ENCODE peak calls at places on chromosomes 11 and 22, in nine cellular contexts. One of them, this sample, is unnamed. For H3K27me3, the result is how much of the 10 kb centered on the place peaks cover.

GRCh38 chr22:50341977-50342650 is 1.0 kb upstream of the PPP6R2 start:
- DNase-seq in neural progenitor cell: peak
- DNase-seq in HL-60: peak
- DNase-seq in AG04450: peak
- DNase-seq in breast epithelium: peak
- DNase-seq in heart left ventricle: peak
- DNase-seq in pancreas: peak
- DNase-seq in stomach: peak
- DNase-seq in ovary: peak
- DNase-seq in this sample: peak

GRCh38 chr11:9814108-9814507 is 150.2 kb downstream of the SWAP70 start:
- DNase-seq in AG04450: no peak
- DNase-seq in neural progenitor cell: no peak
- DNase-seq in breast epithelium: no peak
- DNase-seq in pancreas: no peak
- DNase-seq in heart left ventricle: no peak
- DNase-seq in ovary: no peak
- DNase-seq in stomach: no peak
- DNase-seq in HL-60: no peak
- DNase-seq in this sample: no peak

GRCh38 chr11:57778318-57779037 is 16.9 kb downstream of the CTNND1 start:
- DNase-seq in HL-60: no peak
- DNase-seq in breast epithelium: peak
- DNase-seq in AG04450: peak
- DNase-seq in stomach: peak
- DNase-seq in ovary: peak
- DNase-seq in neural progenitor cell: peak
- DNase-seq in heart left ventricle: peak
- DNase-seq in pancreas: peak
- DNase-seq in this sample: peak

GRCh38 chr11:8784936-8785335 is 102.3 kb downstream of the RPL27A start:
- DNase-seq in stomach: no peak
- DNase-seq in ovary: no peak
- DNase-seq in AG04450: no peak
- DNase-seq in heart left ventricle: no peak
- DNase-seq in pancreas: no peak
- DNase-seq in neural progenitor cell: no peak
- DNase-seq in HL-60: no peak
- DNase-seq in breast epithelium: no peak
- DNase-seq in this sample: no peak

GRCh38 chr11:130408901-130409300 is 19.5 kb downstream of the ADAMTS8 start:
- DNase-seq in stomach: no peak
- DNase-seq in AG04450: no peak
- DNase-seq in neural progenitor cell: no peak
- DNase-seq in HL-60: no peak
- DNase-seq in heart left ventricle: no peak
- DNase-seq in ovary: no peak
- DNase-seq in breast epithelium: no peak
- DNase-seq in pancreas: no peak
- DNase-seq in this sample: no peak

GRCh38 chr22:39434721-39435120 is 22.1 kb upstream of the MGAT3 start:
- DNase-seq in stomach: no peak
- DNase-seq in AG04450: no peak
- DNase-seq in pancreas: no peak
- DNase-seq in neural progenitor cell: no peak
- DNase-seq in HL-60: no peak
- DNase-seq in breast epithelium: no peak
- DNase-seq in ovary: no peak
- DNase-seq in heart left ventricle: no peak
- DNase-seq in this sample: no peak

GRCh38 chr11:113436672-113437252 is 38.4 kb downstream of the DRD2 start:
- DNase-seq in breast epithelium: no peak
- DNase-seq in HL-60: no peak
- DNase-seq in ovary: no peak
- DNase-seq in stomach: no peak
- DNase-seq in neural progenitor cell: no peak
- DNase-seq in pancreas: no peak
- DNase-seq in AG04450: no peak
- DNase-seq in heart left ventricle: no peak
- DNase-seq in this sample: no peak

GRCh38 chr22:44918166-44918924 is 91.5 kb downstream of the PHF21B start:
- DNase-seq in heart left ventricle: no peak
- DNase-seq in stomach: no peak
- DNase-seq in breast epithelium: no peak
- DNase-seq in HL-60: no peak
- DNase-seq in neural progenitor cell: no peak
- DNase-seq in pancreas: no peak
- DNase-seq in AG04450: no peak
- DNase-seq in ovary: no peak
- DNase-seq in this sample: no peak

GRCh38 chr11:116853461-116854073 is 16.1 kb upstream of the APOA1 start:
- DNase-seq in stomach: peak
- DNase-seq in neural progenitor cell: no peak
- DNase-seq in heart left ventricle: no peak
- DNase-seq in breast epithelium: no peak
- DNase-seq in AG04450: peak
- DNase-seq in ovary: no peak
- DNase-seq in pancreas: no peak
- DNase-seq in HL-60: peak
- DNase-seq in this sample: peak

GRCh38 chr11:129846508-129847335 is 31.1 kb downstream of the TMEM45B start:
- DNase-seq in breast epithelium: no peak
- DNase-seq in stomach: no peak
- DNase-seq in ovary: no peak
- DNase-seq in neural progenitor cell: no peak
- DNase-seq in AG04450: peak
- DNase-seq in pancreas: no peak
- DNase-seq in heart left ventricle: no peak
- DNase-seq in HL-60: no peak
- DNase-seq in this sample: peak

GRCh38 chr11:102154806-102155205 is 44.6 kb downstream of the YAP1 start:
- DNase-seq in breast epithelium: no peak
- DNase-seq in neural progenitor cell: no peak
- DNase-seq in stomach: no peak
- DNase-seq in pancreas: no peak
- DNase-seq in AG04450: no peak
- DNase-seq in heart left ventricle: no peak
- DNase-seq in ovary: no peak
- DNase-seq in HL-60: no peak
- DNase-seq in this sample: no peak

GRCh38 chr11:6320411-6321207 is at the start of gene CAVIN3:
- DNase-seq in stomach: peak
- DNase-seq in pancreas: peak
- DNase-seq in breast epithelium: peak
- DNase-seq in HL-60: no peak
- DNase-seq in AG04450: peak
- DNase-seq in heart left ventricle: peak
- DNase-seq in neural progenitor cell: peak
- DNase-seq in ovary: peak
- DNase-seq in this sample: peak

GRCh38 chr11:72037554-72038311 is 39.0 kb downstream of the IL18BP start:
- DNase-seq in AG04450: no peak
- DNase-seq in HL-60: no peak
- DNase-seq in ovary: no peak
- DNase-seq in pancreas: no peak
- DNase-seq in breast epithelium: no peak
- DNase-seq in heart left ventricle: no peak
- DNase-seq in stomach: no peak
- DNase-seq in neural progenitor cell: no peak
- DNase-seq in this sample: no peak

GRCh38 chr11:13368041-13368446 is 90.5 kb downstream of the BMAL1 start:
- DNase-seq in stomach: no peak
- DNase-seq in pancreas: no peak
- DNase-seq in neural progenitor cell: no peak
- DNase-seq in heart left ventricle: no peak
- DNase-seq in AG04450: no peak
- DNase-seq in HL-60: no peak
- DNase-seq in breast epithelium: no peak
- DNase-seq in ovary: no peak
- DNase-seq in this sample: peak

GRCh38 chr11:12827929-12828812 is 153.9 kb downstream of the TEAD1 start:
- DNase-seq in ovary: no peak
- DNase-seq in AG04450: no peak
- DNase-seq in stomach: peak
- DNase-seq in neural progenitor cell: peak
- DNase-seq in HL-60: no peak
- DNase-seq in breast epithelium: no peak
- DNase-seq in pancreas: peak
- DNase-seq in heart left ventricle: no peak
- DNase-seq in this sample: peak

GRCh38 chr11:118081241-118081958 is 4.5 kb downstream of the TMPRSS4 start:
- DNase-seq in neural progenitor cell: no peak
- DNase-seq in AG04450: no peak
- DNase-seq in heart left ventricle: no peak
- DNase-seq in stomach: no peak
- DNase-seq in HL-60: peak
- DNase-seq in pancreas: no peak
- DNase-seq in breast epithelium: no peak
- DNase-seq in ovary: no peak
- DNase-seq in this sample: no peak
- H3K27me3 ChIP-seq in neural progenitor cell: under half
- H3K27me3 ChIP-seq in AG04450: under half
- H3K27me3 ChIP-seq in heart left ventricle: under half
- H3K27me3 ChIP-seq in stomach: under half
- H3K27me3 ChIP-seq in HL-60: under half
- H3K27me3 ChIP-seq in pancreas: under half
- H3K27me3 ChIP-seq in breast epithelium: under half
- H3K27me3 ChIP-seq in ovary: under half
- H3K27me3 ChIP-seq in this sample: under half

DNA sequence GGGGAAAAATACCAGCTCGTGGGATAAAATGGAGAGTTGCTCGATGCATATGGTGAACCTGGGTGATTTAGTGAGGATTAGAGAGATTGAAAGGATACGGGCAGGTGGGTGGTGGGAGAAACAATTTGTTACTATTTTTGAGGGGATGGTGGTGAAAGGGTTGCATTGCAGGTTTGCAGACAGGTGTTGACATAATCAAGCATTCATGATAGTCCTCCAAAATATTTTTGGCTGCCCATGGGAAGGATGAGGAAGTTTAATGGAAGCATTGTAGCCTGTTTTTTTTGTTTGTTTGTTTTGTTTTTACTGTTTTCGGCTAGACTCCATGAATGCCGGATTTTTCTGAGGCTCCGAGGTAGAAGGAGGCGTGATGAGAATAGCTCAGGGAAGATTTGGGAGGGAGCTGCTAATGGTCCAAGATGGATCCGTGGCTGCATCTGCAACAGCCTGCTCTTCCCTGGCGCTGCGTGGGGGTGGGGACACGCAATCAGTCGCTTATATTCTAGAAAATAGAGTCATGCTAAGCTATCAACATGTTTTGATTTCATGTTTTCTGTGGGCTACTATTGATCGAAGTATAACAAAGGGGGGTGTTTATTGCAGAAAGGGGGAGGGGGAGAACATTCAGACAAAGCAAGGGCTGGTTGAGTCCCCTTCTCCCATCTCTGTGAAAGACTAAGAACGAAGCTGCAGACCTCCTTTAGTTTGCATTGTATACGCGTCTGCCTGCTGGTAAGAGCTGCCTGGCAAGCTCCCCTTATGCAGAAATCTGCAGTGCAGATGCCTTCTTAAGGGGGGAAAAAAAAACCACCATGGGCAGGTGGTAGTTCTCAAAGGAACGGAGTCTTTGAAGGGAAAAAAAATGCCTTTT is 980 bp downstream of the RTN3 start:
- DNase-seq in HL-60: no peak
- DNase-seq in ovary: no peak
- DNase-seq in neural progenitor cell: peak
- DNase-seq in pancreas: no peak
- DNase-seq in AG04450: no peak
- DNase-seq in heart left ventricle: peak
- DNase-seq in stomach: no peak
- DNase-seq in breast epithelium: no peak
- DNase-seq in this sample: no peak
- TF ChIP-seq CTCF in HL-60: no peak
- TF ChIP-seq CTCF in ovary: no peak
- TF ChIP-seq CTCF in neural progenitor cell: peak
- TF ChIP-seq CTCF in pancreas: peak
- TF ChIP-seq CTCF in AG04450: peak
- TF ChIP-seq CTCF in heart left ventricle: peak
- TF ChIP-seq CTCF in stomach: no peak
- TF ChIP-seq CTCF in breast epithelium: peak
- TF ChIP-seq CTCF in this sample: no peak

DNA sequence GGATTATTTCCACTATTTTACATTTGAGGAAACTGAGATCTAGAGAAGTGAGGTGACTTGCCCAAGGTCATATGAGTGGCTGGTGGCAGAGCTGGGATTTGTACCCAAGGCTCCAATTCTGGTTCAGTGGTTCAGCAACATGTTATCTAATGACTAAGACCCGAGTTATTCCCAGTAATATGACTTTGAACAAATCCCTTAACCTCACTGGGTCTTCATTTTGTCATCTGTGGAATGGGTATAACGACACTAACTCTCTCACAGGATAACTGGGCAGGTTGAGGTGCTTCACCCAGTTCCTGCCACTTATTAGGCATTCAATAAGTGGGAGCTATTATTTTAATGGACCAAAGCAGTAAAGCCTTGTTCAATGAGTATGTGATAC is 489 bp upstream of the OR2AT4 start:
- DNase-seq in HL-60: no peak
- DNase-seq in ovary: no peak
- DNase-seq in breast epithelium: no peak
- DNase-seq in heart left ventricle: no peak
- DNase-seq in pancreas: no peak
- DNase-seq in AG04450: no peak
- DNase-seq in stomach: no peak
- DNase-seq in neural progenitor cell: no peak
- DNase-seq in this sample: no peak
- H3K27me3 ChIP-seq in HL-60: under half
- H3K27me3 ChIP-seq in ovary: under half
- H3K27me3 ChIP-seq in breast epithelium: under half
- H3K27me3 ChIP-seq in heart left ventricle: under half
- H3K27me3 ChIP-seq in pancreas: under half
- H3K27me3 ChIP-seq in AG04450: under half
- H3K27me3 ChIP-seq in stomach: under half
- H3K27me3 ChIP-seq in neural progenitor cell: under half
- H3K27me3 ChIP-seq in this sample: under half

DNA sequence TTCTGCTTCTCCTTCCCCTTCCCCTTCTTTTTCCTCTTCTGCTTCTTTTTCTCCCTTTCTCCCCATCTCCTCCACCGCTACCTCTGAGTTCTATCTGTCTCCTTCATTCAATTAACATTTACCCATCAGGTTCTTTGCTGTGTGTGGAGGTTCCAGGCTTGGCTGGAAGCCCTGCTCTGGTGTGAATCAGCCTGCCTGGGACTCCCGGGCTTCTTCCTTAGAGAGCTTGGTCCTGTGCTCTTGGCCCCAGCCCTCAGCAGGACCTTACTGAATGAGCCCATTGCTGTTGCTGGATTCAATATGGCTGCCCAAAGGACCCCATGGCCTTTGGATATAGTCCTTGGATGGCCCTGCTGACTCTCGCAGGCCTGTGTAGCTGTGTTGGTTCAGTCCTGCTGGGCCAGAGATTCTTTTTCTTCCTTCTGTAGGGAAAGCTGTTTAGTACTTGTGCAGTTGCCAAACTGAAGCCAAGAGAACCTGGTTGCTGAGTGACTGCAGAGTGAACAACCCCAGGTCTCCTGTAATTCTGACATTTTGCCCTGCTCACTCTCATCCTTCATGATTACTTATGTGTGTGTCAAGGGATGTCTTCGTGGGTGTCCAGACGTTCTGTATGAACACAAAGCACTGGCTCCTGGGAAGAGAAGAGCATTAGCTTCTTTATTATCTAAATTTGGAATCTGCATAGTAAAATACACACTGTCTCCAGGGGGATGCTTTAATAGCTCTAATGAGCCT is 81.0 kb upstream of the ZBED5 start:
- DNase-seq in AG04450: no peak
- DNase-seq in HL-60: no peak
- DNase-seq in heart left ventricle: no peak
- DNase-seq in pancreas: no peak
- DNase-seq in stomach: no peak
- DNase-seq in breast epithelium: no peak
- DNase-seq in ovary: no peak
- DNase-seq in neural progenitor cell: no peak
- DNase-seq in this sample: no peak
- TF ChIP-seq CTCF in AG04450: no peak
- TF ChIP-seq CTCF in HL-60: no peak
- TF ChIP-seq CTCF in heart left ventricle: no peak
- TF ChIP-seq CTCF in pancreas: no peak
- TF ChIP-seq CTCF in stomach: no peak
- TF ChIP-seq CTCF in breast epithelium: no peak
- TF ChIP-seq CTCF in ovary: no peak
- TF ChIP-seq CTCF in neural progenitor cell: no peak
- TF ChIP-seq CTCF in this sample: no peak